ENCODE peak calls at places on chromosomes 4 and X, in six cellular contexts. S is lower lobe of right lung, W is GM23248, K is prostate gland, E is mucosa of descending colon, P is stomach. U is an unnamed sample.

GRCh38 chr4:137946423-137946822 is 295.7 kb downstream of the SLC7A11 start:
- DNase-seq in W (peak; percentile 40), S (no peak), K (no peak), E (no peak), P (no peak), U (no peak)

GRCh38 chrX:133921764-133922389 is 63.5 kb downstream of the GPC3 start:
- DNase-seq in S (peak; percentile 43), E (peak; percentile 68), W (peak; percentile 26), P (peak; percentile 72), K (peak; percentile 6), U (no peak)

GRCh38 chrX:152821145-152821765 is 9.3 kb downstream of the CETN2 start:
- DNase-seq in E (peak; percentile 41), S (no peak), K (no peak), P (peak; percentile 52), W (peak; percentile 64), U (no peak)

GRCh38 chrX:101462892-101463291 is 22.4 kb upstream of the ARMCX4 start:
- DNase-seq in K (peak; percentile 4), S (no peak), P (no peak), W (peak; percentile 52), E (peak; percentile 7), U (no peak)

GRCh38 chrX:71996826-71997225 is 86.2 kb downstream of the NHSL2 start:
- DNase-seq in P (no peak), S (no peak), W (peak; percentile 46), K (no peak), E (no peak), U (no peak)

GRCh38 chr4:39528056-39528465 is 822 bp upstream of the UGDH start:
- DNase-seq in S (no peak), K (no peak), P (no peak), E (no peak), W (peak; percentile 96), U (no peak)

GRCh38 chr4:41540687-41541086 is 2.7 kb downstream of the LIMCH1 start:
- DNase-seq in S (no peak), P (no peak), K (no peak), W (no peak), E (no peak), U (no peak)

GRCh38 chr4:24210332-24210902 is 320.6 kb upstream of the PPARGC1A start:
- DNase-seq in W (peak; percentile 98), E (no peak), P (no peak), K (no peak), S (peak; percentile 60), U (no peak)

GRCh38 chr4:26993541-26993940 is 132.9 kb downstream of the STIM2 start:
- DNase-seq in S (no peak), P (no peak), E (no peak), W (no peak), K (no peak), U (no peak)

DNA sequence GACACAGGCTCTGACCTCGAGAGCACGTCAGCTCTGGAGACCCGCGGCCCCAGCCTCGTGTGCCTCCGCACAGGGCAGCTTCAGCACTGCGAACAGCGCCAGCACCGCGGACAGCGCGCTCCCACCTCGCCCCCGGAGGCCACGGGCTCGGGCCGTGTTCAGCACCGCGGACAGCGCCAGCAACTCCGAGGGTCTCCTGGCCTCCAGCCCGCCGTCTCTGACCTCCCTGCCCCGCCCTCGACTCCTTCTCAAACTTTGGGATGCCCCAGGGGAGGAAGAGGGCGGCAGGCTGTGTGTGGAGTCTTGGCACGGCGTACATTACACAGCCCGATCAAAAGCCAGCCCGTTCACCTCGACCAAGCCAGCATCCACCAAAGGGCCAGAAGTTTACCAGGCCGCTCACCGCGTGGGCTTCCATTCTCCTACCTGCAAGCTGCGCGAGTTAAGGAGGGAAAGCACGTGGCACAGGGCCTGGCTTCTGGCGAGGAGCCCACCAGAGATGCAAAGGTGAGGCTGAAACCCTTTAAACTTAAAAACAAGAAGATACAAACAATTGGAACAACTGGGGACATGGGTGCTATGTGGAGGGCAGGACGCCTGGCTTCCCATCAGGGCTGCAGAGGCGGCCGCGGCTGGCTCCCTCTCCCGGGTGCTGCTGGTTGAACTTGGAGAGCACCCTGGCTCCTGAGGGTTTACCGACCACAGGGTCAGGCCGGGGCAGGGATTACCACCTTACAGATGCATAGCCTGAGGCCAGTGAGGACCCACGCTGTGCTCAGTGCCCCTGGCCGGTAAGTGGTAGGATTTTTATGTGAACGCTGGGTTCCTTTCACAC is 4.5 kb upstream of the NKX1-1 start:
- DNase-seq in P (peak; percentile 33), K (no peak), W (peak; percentile 67), E (peak; percentile 26), S (peak; percentile 52), U (no peak)
- H3K9me3 ChIP-seq in P (no peaks in the 10 kb centered on the region), K (no peaks in the 10 kb centered on the region), W (no peaks in the 10 kb centered on the region), E (no peaks in the 10 kb centered on the region), S (no peaks in the 10 kb centered on the region), U (no peaks in the 10 kb centered on the region)

DNA sequence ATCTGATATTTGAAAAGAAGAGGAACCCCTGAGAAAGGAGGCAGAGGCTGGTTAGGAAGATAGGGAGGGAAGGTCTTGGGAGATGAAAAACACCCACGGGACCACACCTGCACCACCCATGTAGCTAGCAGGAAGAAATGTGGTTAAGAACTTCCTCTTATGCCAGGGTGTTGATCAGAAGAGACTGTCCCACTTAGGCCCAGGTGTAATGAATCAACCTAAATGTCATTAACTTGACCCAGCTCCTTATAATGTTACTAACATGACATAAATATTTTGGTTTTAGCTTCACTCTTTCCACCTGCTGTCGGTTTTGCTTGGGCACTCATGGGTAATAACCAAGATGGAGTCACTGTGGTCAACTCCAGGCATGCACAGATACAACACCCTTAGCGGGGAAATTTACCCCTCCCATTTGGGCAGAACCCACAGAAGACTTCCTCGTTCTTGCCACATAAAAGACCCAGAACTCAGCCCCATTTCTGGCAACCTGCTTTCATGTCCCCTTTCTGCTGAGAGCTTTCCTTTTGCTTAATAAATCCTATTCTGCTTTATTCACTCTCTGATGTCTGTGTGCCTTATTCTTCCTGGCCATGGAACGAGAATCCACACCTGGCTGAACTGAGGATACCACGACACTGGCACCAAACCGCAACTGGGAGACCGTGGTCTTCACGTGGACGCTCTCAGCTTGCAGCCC is 46.8 kb downstream of the ZNF141 start:
- DNase-seq in K (no peak), E (no peak), W (no peak), P (no peak), S (no peak), U (no peak)
- H3K9me3 ChIP-seq in K (no peaks in the 10 kb centered on the region), E (peaks cover 100% of the 10 kb centered on the region), W (no peaks in the 10 kb centered on the region), P (peaks cover 100% of the 10 kb centered on the region), S (peaks cover 100% of the 10 kb centered on the region), U (peaks cover 26% of the 10 kb centered on the region)

GRCh38 chrX:151695583-151695930 is 299 bp downstream of the PRRG3 start:
- DNase-seq in K (no peak), P (no peak), W (no peak), S (no peak), E (no peak), U (no peak)
- H3K9me3 ChIP-seq in K (no peaks in the 10 kb centered on the region), P (no peaks in the 10 kb centered on the region), W (no peaks in the 10 kb centered on the region), S (no peaks in the 10 kb centered on the region), E (no peaks in the 10 kb centered on the region), U (no peaks in the 10 kb centered on the region)

GRCh38 chr4:1153567-1154090 is 18.8 kb downstream of the SPON2 start:
- DNase-seq in P (no peak), K (no peak), W (no peak), E (no peak), S (no peak), U (no peak)

GRCh38 chr4:1156069-1156468 is 16.3 kb downstream of the SPON2 start:
- DNase-seq in P (no peak), K (no peak), W (no peak), E (no peak), S (no peak), U (no peak)

GRCh38 chr4:1154126-1154522 is 18.3 kb downstream of the SPON2 start:
- DNase-seq in E (no peak), S (no peak), W (no peak), K (no peak), P (no peak), U (no peak)

GRCh38 chr4:1154523-1155182 is 17.7 kb downstream of the SPON2 start:
- DNase-seq in P (peak; percentile 65), E (peak; percentile 37), W (peak; percentile 89), S (peak; percentile 58), K (no peak), U (no peak)

DNA sequence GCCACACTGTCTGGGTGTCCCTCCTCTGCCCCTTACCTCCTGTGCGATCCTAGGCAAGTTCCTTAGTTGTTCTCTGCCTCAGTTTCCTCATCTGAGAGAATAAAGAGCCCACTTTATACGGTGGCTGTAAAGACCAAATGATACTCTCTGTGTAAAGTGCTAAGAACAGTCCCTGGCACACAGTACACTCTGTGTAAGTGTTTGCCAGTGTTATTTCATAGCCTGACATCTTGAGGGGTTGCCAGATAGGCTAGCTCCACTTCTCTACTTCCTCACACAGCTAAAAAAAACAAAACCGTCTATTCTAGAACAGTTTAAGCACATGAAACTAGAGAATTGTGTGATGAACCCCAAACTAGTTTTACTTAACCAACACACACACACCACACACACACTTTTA is 17.1 kb downstream of the SPON2 start:
- DNase-seq in E (no peak), P (no peak), K (no peak), S (no peak), W (no peak), U (no peak)
- H3K9me3 ChIP-seq in E (peaks cover 7% of the 10 kb centered on the region), P (peaks cover 16% of the 10 kb centered on the region), K (no peaks in the 10 kb centered on the region), S (peaks cover 11% of the 10 kb centered on the region), W (peaks cover 4% of the 10 kb centered on the region), U (no peaks in the 10 kb centered on the region)

GRCh38 chr4:18795794-18796193 is 774.2 kb upstream of the LCORL start:
- DNase-seq in W (no peak), E (no peak), S (no peak), P (no peak), K (no peak), U (no peak)
- H3K9me3 ChIP-seq in W (no peaks in the 10 kb centered on the region), E (no peaks in the 10 kb centered on the region), S (no peaks in the 10 kb centered on the region), P (no peaks in the 10 kb centered on the region), K (no peaks in the 10 kb centered on the region), U (no peaks in the 10 kb centered on the region)

GRCh38 chr4:131063878-131064277 is 1967.9 kb downstream of the C4orf33 start:
- DNase-seq in P (no peak), S (no peak), E (no peak), K (no peak), W (no peak), U (no peak)

DNA sequence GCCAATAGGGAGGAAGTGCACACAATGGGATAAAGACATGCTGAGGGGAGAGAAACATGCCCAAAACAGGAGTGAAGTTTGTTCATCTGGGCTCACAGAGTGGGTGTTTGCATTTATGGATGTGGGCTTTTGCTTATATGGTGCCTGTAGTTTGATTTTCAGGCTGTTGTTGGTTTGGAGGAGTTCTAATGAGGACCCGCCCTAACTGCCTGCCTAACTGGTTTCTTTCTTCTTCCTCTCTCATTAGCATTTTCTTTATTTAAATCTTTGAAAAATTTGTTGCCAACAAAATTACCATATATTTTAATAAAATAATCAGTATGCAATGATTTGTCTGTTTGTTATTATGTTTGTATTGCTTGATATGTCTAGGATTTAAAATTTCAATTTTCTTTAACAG is 1965.8 kb downstream of the C4orf33 start:
- DNase-seq in E (no peak), S (no peak), P (no peak), W (no peak), K (no peak), U (no peak)
- H3K9me3 ChIP-seq in E (peaks cover 39% of the 10 kb centered on the region), S (peaks cover 14% of the 10 kb centered on the region), P (peaks cover 35% of the 10 kb centered on the region), W (no peaks in the 10 kb centered on the region), K (no peaks in the 10 kb centered on the region), U (no peaks in the 10 kb centered on the region)

DNA sequence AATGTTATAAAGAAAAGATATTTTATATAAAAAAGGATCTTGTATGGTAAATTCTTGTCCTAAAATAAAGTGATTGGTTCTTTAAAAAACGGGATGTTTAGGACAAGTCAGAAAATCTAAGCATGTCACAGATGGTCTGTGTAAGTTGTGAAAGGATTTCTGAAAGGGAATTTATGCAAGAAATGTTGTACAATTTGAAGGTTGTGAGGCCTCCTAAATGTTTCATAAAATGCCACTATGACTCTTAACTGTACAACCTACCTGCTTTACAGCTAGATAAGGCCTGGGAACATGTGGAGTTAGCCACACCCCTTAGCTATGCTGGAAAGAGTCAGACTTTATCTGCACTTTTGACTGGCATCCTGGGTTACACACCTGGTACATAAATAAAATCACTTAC is 951.5 kb upstream of the POU3F4 start:
- DNase-seq in K (no peak), W (no peak), P (no peak), E (no peak), S (no peak), U (no peak)
- H3K9me3 ChIP-seq in K (no peaks in the 10 kb centered on the region), W (no peaks in the 10 kb centered on the region), P (no peaks in the 10 kb centered on the region), E (no peaks in the 10 kb centered on the region), S (no peaks in the 10 kb centered on the region), U (no peaks in the 10 kb centered on the region)